ENCODE peak calls at places on chromosomes 6 and 20, in six cellular contexts. One of them, this sample, is unnamed.

GRCh38 chr20:1816384-1817381 is 78.5 kb upstream of the SIRPA start:
- DNase-seq in GM12865: no peak
- DNase-seq in body of pancreas: no peak
- DNase-seq in heart left ventricle: peak
- DNase-seq in cardiac muscle cell: peak
- DNase-seq in AG04449: peak
- DNase-seq in this sample: peak

GRCh38 chr6:1123976-1124375 is 187.9 kb upstream of the FOXQ1 start:
- DNase-seq in GM12865: no peak
- DNase-seq in cardiac muscle cell: no peak
- DNase-seq in heart left ventricle: no peak
- DNase-seq in AG04449: no peak
- DNase-seq in body of pancreas: peak
- DNase-seq in this sample: no peak

GRCh38 chr20:33419140-33419974 is 18.0 kb upstream of the CDK5RAP1 start:
- DNase-seq in GM12865: no peak
- DNase-seq in AG04449: no peak
- DNase-seq in heart left ventricle: peak
- DNase-seq in cardiac muscle cell: peak
- DNase-seq in body of pancreas: peak
- DNase-seq in this sample: no peak

GRCh38 chr6:159758031-159759001 is 3.5 kb upstream of the ACAT2 start:
- DNase-seq in cardiac muscle cell: peak
- DNase-seq in AG04449: no peak
- DNase-seq in GM12865: no peak
- DNase-seq in heart left ventricle: no peak
- DNase-seq in body of pancreas: no peak
- DNase-seq in this sample: no peak

GRCh38 chr6:148776321-148776966 is 29.6 kb downstream of the UST start:
- DNase-seq in GM12865: no peak
- DNase-seq in AG04449: no peak
- DNase-seq in body of pancreas: no peak
- DNase-seq in cardiac muscle cell: peak
- DNase-seq in heart left ventricle: no peak
- DNase-seq in this sample: no peak

GRCh38 chr20:20427202-20427864 is 59.4 kb downstream of the INSM1 start:
- DNase-seq in GM12865: no peak
- DNase-seq in cardiac muscle cell: no peak
- DNase-seq in AG04449: no peak
- DNase-seq in body of pancreas: no peak
- DNase-seq in heart left ventricle: no peak
- DNase-seq in this sample: no peak

GRCh38 chr6:112781236-112781635 is 434.1 kb downstream of the RFPL4B start:
- DNase-seq in heart left ventricle: no peak
- DNase-seq in body of pancreas: no peak
- DNase-seq in AG04449: no peak
- DNase-seq in GM12865: peak
- DNase-seq in cardiac muscle cell: peak
- DNase-seq in this sample: no peak

GRCh38 chr20:10467985-10468845 is 33.1 kb downstream of the SLX4IP start:
- DNase-seq in cardiac muscle cell: no peak
- DNase-seq in heart left ventricle: no peak
- DNase-seq in AG04449: no peak
- DNase-seq in GM12865: no peak
- DNase-seq in body of pancreas: no peak
- DNase-seq in this sample: no peak

GRCh38 chr20:37781626-37782025 is 87.8 kb downstream of the CTNNBL1 start:
- DNase-seq in GM12865: peak
- DNase-seq in cardiac muscle cell: no peak
- DNase-seq in body of pancreas: no peak
- DNase-seq in AG04449: no peak
- DNase-seq in heart left ventricle: no peak
- DNase-seq in this sample: no peak

GRCh38 chr6:42269553-42269952 is 51.9 kb upstream of the MRPS10 start:
- DNase-seq in heart left ventricle: no peak
- DNase-seq in GM12865: peak
- DNase-seq in cardiac muscle cell: no peak
- DNase-seq in AG04449: no peak
- DNase-seq in body of pancreas: no peak
- DNase-seq in this sample: peak

GRCh38 chr6:124964084-124964763 is 2.0 kb downstream of the RNF217 start:
- DNase-seq in cardiac muscle cell: peak
- DNase-seq in body of pancreas: peak
- DNase-seq in heart left ventricle: no peak
- DNase-seq in GM12865: no peak
- DNase-seq in AG04449: no peak
- DNase-seq in this sample: no peak

GRCh38 chr6:143187173-143187908 is 126.7 kb downstream of the AIG1 start:
- DNase-seq in heart left ventricle: peak
- DNase-seq in GM12865: no peak
- DNase-seq in cardiac muscle cell: peak
- DNase-seq in body of pancreas: no peak
- DNase-seq in AG04449: peak
- DNase-seq in this sample: no peak

GRCh38 chr20:46215913-46216707 is 92.2 kb downstream of the CDH22 start:
- DNase-seq in AG04449: no peak
- DNase-seq in body of pancreas: no peak
- DNase-seq in GM12865: no peak
- DNase-seq in cardiac muscle cell: peak
- DNase-seq in heart left ventricle: peak
- DNase-seq in this sample: no peak

GRCh38 chr6:117509021-117509420 is 26.5 kb downstream of the DCBLD1 start:
- DNase-seq in heart left ventricle: no peak
- DNase-seq in body of pancreas: no peak
- DNase-seq in GM12865: no peak
- DNase-seq in AG04449: no peak
- DNase-seq in cardiac muscle cell: no peak
- DNase-seq in this sample: no peak

GRCh38 chr6:33962186-33962585 is 158.4 kb upstream of the MLN start:
- DNase-seq in GM12865: no peak
- DNase-seq in AG04449: no peak
- DNase-seq in heart left ventricle: no peak
- DNase-seq in body of pancreas: no peak
- DNase-seq in cardiac muscle cell: peak
- DNase-seq in this sample: no peak

GRCh38 chr6:156033598-156033997 is 578.0 kb upstream of the NOX3 start:
- DNase-seq in AG04449: no peak
- DNase-seq in heart left ventricle: no peak
- DNase-seq in GM12865: no peak
- DNase-seq in body of pancreas: no peak
- DNase-seq in cardiac muscle cell: no peak
- DNase-seq in this sample: no peak

GRCh38 chr6:160275511-160276003 is 16.9 kb upstream of the SLC22A2 start:
- DNase-seq in cardiac muscle cell: no peak
- DNase-seq in heart left ventricle: no peak
- DNase-seq in AG04449: no peak
- DNase-seq in body of pancreas: no peak
- DNase-seq in GM12865: no peak
- DNase-seq in this sample: no peak

GRCh38 chr6:135557582-135557981 is 60.0 kb upstream of the AHI1 start:
- DNase-seq in GM12865: no peak
- DNase-seq in heart left ventricle: no peak
- DNase-seq in cardiac muscle cell: no peak
- DNase-seq in AG04449: no peak
- DNase-seq in body of pancreas: no peak
- DNase-seq in this sample: no peak

GRCh38 chr20:47262365-47263013 is 94.0 kb downstream of the ZMYND8 start:
- DNase-seq in AG04449: no peak
- DNase-seq in cardiac muscle cell: no peak
- DNase-seq in body of pancreas: no peak
- DNase-seq in heart left ventricle: no peak
- DNase-seq in GM12865: peak
- DNase-seq in this sample: no peak

GRCh38 chr20:50019466-50020256 is 36.9 kb downstream of the SNAI1 start:
- DNase-seq in GM12865: no peak
- DNase-seq in heart left ventricle: peak
- DNase-seq in AG04449: no peak
- DNase-seq in body of pancreas: peak
- DNase-seq in cardiac muscle cell: no peak
- DNase-seq in this sample: no peak

GRCh38 chr6:45483501-45483900 is 105.8 kb upstream of the SUPT3H start:
- DNase-seq in AG04449: peak
- DNase-seq in heart left ventricle: no peak
- DNase-seq in cardiac muscle cell: no peak
- DNase-seq in GM12865: no peak
- DNase-seq in body of pancreas: no peak
- DNase-seq in this sample: no peak

GRCh38 chr6:83872386-83873118 is 13.1 kb downstream of the CYB5R4 start:
- DNase-seq in GM12865: no peak
- DNase-seq in body of pancreas: no peak
- DNase-seq in AG04449: no peak
- DNase-seq in heart left ventricle: no peak
- DNase-seq in cardiac muscle cell: peak
- DNase-seq in this sample: no peak

GRCh38 chr6:40340196-40340595 is 247.0 kb downstream of the LRFN2 start:
- DNase-seq in cardiac muscle cell: no peak
- DNase-seq in GM12865: no peak
- DNase-seq in AG04449: no peak
- DNase-seq in body of pancreas: no peak
- DNase-seq in heart left ventricle: no peak
- DNase-seq in this sample: no peak

GRCh38 chr6:64553414-64553813 is 917.8 kb downstream of the PHF3 start:
- DNase-seq in GM12865: no peak
- DNase-seq in heart left ventricle: no peak
- DNase-seq in cardiac muscle cell: no peak
- DNase-seq in AG04449: no peak
- DNase-seq in body of pancreas: no peak
- DNase-seq in this sample: no peak

GRCh38 chr6:107108201-107108890 is 7.0 kb downstream of the BEND3 start:
- DNase-seq in GM12865: no peak
- DNase-seq in cardiac muscle cell: no peak
- DNase-seq in AG04449: no peak
- DNase-seq in heart left ventricle: no peak
- DNase-seq in body of pancreas: no peak
- DNase-seq in this sample: no peak

GRCh38 chr6:36094786-36095496 is 35.4 kb upstream of the MAPK13 start:
- DNase-seq in heart left ventricle: peak
- DNase-seq in GM12865: peak
- DNase-seq in body of pancreas: peak
- DNase-seq in AG04449: peak
- DNase-seq in cardiac muscle cell: peak
- DNase-seq in this sample: peak
- TF ChIP-seq CTCF in heart left ventricle: peak
- TF ChIP-seq CTCF in GM12865: peak
- TF ChIP-seq CTCF in body of pancreas: peak
- TF ChIP-seq CTCF in AG04449: peak
- TF ChIP-seq CTCF in cardiac muscle cell: peak
- TF ChIP-seq CTCF in this sample: peak

GRCh38 chr20:62208805-62209755 is 11.0 kb downstream of the HRH3 start:
- DNase-seq in GM12865: no peak
- DNase-seq in cardiac muscle cell: no peak
- DNase-seq in heart left ventricle: no peak
- DNase-seq in AG04449: no peak
- DNase-seq in body of pancreas: peak
- DNase-seq in this sample: no peak
- TF ChIP-seq CTCF in GM12865: no peak
- TF ChIP-seq CTCF in cardiac muscle cell: peak
- TF ChIP-seq CTCF in heart left ventricle: no peak
- TF ChIP-seq CTCF in AG04449: no peak
- TF ChIP-seq CTCF in body of pancreas: peak
- TF ChIP-seq CTCF in this sample: no peak

GRCh38 chr6:16594849-16595248 is 166.4 kb downstream of the ATXN1 start:
- DNase-seq in body of pancreas: no peak
- DNase-seq in cardiac muscle cell: no peak
- DNase-seq in AG04449: no peak
- DNase-seq in GM12865: peak
- DNase-seq in heart left ventricle: no peak
- DNase-seq in this sample: no peak
- TF ChIP-seq CTCF in body of pancreas: no peak
- TF ChIP-seq CTCF in cardiac muscle cell: no peak
- TF ChIP-seq CTCF in AG04449: no peak
- TF ChIP-seq CTCF in GM12865: no peak
- TF ChIP-seq CTCF in heart left ventricle: no peak
- TF ChIP-seq CTCF in this sample: no peak

GRCh38 chr20:53713328-53714056 is 119.9 kb upstream of the ZNF217 start:
- DNase-seq in body of pancreas: no peak
- DNase-seq in AG04449: no peak
- DNase-seq in heart left ventricle: no peak
- DNase-seq in GM12865: no peak
- DNase-seq in cardiac muscle cell: no peak
- DNase-seq in this sample: no peak
- TF ChIP-seq CTCF in body of pancreas: no peak
- TF ChIP-seq CTCF in AG04449: no peak
- TF ChIP-seq CTCF in heart left ventricle: no peak
- TF ChIP-seq CTCF in GM12865: no peak
- TF ChIP-seq CTCF in cardiac muscle cell: no peak
- TF ChIP-seq CTCF in this sample: no peak

GRCh38 chr20:4560667-4561066 is 161.0 kb upstream of the PRND start:
- DNase-seq in cardiac muscle cell: no peak
- DNase-seq in body of pancreas: no peak
- DNase-seq in heart left ventricle: no peak
- DNase-seq in GM12865: no peak
- DNase-seq in AG04449: no peak
- DNase-seq in this sample: no peak

GRCh38 chr20:4567172-4567571 is 154.5 kb upstream of the PRND start:
- DNase-seq in AG04449: no peak
- DNase-seq in heart left ventricle: no peak
- DNase-seq in body of pancreas: no peak
- DNase-seq in GM12865: no peak
- DNase-seq in cardiac muscle cell: no peak
- DNase-seq in this sample: no peak

GRCh38 chr20:4563031-4563430 is 158.7 kb upstream of the PRND start:
- DNase-seq in cardiac muscle cell: no peak
- DNase-seq in AG04449: no peak
- DNase-seq in heart left ventricle: no peak
- DNase-seq in body of pancreas: no peak
- DNase-seq in GM12865: no peak
- DNase-seq in this sample: no peak

GRCh38 chr20:4559906-4560305 is 161.8 kb upstream of the PRND start:
- DNase-seq in heart left ventricle: no peak
- DNase-seq in AG04449: no peak
- DNase-seq in cardiac muscle cell: no peak
- DNase-seq in GM12865: no peak
- DNase-seq in body of pancreas: no peak
- DNase-seq in this sample: no peak

DNA sequence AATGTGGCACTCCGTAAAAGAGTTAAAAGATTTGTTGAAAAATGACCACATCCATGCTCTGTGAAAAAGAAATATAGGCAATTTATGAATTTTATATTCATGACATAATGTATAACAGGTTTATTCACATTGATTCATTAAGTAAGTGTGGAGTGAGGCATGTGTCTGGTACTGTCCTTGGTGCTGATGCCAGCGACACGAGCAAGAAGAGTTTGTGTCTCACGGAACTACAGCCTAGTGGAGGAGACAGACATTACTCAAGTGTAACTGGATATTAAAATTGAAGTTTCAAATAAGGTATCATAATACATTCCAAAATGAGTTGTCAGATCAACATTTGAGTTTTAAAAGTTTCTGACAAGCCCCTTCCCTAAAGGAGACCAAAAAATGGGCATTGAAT is 158.2 kb upstream of the PRND start:
- DNase-seq in cardiac muscle cell: peak
- DNase-seq in GM12865: peak
- DNase-seq in AG04449: no peak
- DNase-seq in heart left ventricle: no peak
- DNase-seq in body of pancreas: no peak
- DNase-seq in this sample: peak
- TF ChIP-seq CTCF in cardiac muscle cell: peak
- TF ChIP-seq CTCF in GM12865: no peak
- TF ChIP-seq CTCF in AG04449: peak
- TF ChIP-seq CTCF in heart left ventricle: no peak
- TF ChIP-seq CTCF in body of pancreas: no peak
- TF ChIP-seq CTCF in this sample: no peak

GRCh38 chr20:3748073-3748472 is 15.6 kb downstream of the HSPA12B start:
- DNase-seq in body of pancreas: no peak
- DNase-seq in GM12865: no peak
- DNase-seq in AG04449: no peak
- DNase-seq in heart left ventricle: no peak
- DNase-seq in cardiac muscle cell: no peak
- DNase-seq in this sample: no peak
- TF ChIP-seq CTCF in body of pancreas: no peak
- TF ChIP-seq CTCF in GM12865: no peak
- TF ChIP-seq CTCF in AG04449: no peak
- TF ChIP-seq CTCF in heart left ventricle: no peak
- TF ChIP-seq CTCF in cardiac muscle cell: no peak
- TF ChIP-seq CTCF in this sample: no peak

This sample was measured in activated CD8-positive, alpha-beta T cell treated with anti-CD3 and anti-CD28 coated beads for 36 hours.